ENCODE peak calls at places on chromosome X, in seven cellular contexts. V, N, H, Q, E, X and U are unnamed samples.

GRCh38 chrX:136193771-136194170 is 46.4 kb downstream of the FHL1 start:
- DNase-seq in V (no peak), N (no peak), H (no peak), Q (no peak), E (no peak), X (no peak), U (no peak)

GRCh38 chrX:140510895-140511295 is 6.0 kb upstream of the SOX3 start:
- DNase-seq in V (no peak), N (no peak), H (no peak), Q (no peak), E (no peak), X (no peak), U (no peak)

GRCh38 chrX:38879631-38880220 is 78.5 kb downstream of the MID1IP1 start:
- DNase-seq in V (no peak), N (no peak), H (no peak), Q (no peak), E (no peak), X (no peak), U (no peak)

GRCh38 chrX:119646515-119646914 is 40.3 kb upstream of the NKRF start:
- DNase-seq in V (no peak), N (no peak), H (no peak), Q (no peak), E (no peak), X (no peak), U (no peak)

GRCh38 chrX:108270739-108271396 is 167.4 kb downstream of the COL4A6 start:
- DNase-seq in V (no peak), N (no peak), H (no peak), Q (peak), E (no peak), X (no peak), U (no peak)

GRCh38 chrX:24561121-24561520 is 86.0 kb downstream of the PCYT1B start:
- DNase-seq in V (no peak), N (no peak), H (no peak), Q (peak), E (no peak), X (peak), U (no peak)

GRCh38 chrX:24498181-24498580 is 33.1 kb downstream of the PDK3 start:
- DNase-seq in V (no peak), N (no peak), H (no peak), Q (peak), E (peak), X (no peak), U (no peak)

GRCh38 chrX:108415891-108416290 is 22.3 kb downstream of the COL4A6 start:
- DNase-seq in V (no peak), N (no peak), H (no peak), Q (peak), E (no peak), X (no peak), U (no peak)

GRCh38 chrX:22310779-22311178 is 38.1 kb downstream of the CBLL2 start:
- DNase-seq in V (no peak), N (no peak), H (no peak), Q (peak), E (no peak), X (no peak), U (no peak)

GRCh38 chrX:104156630-104157529 is at the start of gene SLC25A53:
- DNase-seq in V (peak), N (peak), H (peak), Q (peak), E (peak), X (peak), U (peak)

GRCh38 chrX:139758809-139759208 is 50.8 kb upstream of the MCF2 start:
- DNase-seq in V (no peak), N (no peak), H (no peak), Q (no peak), E (no peak), X (no peak), U (no peak)

GRCh38 chrX:30196322-30196721 is 19.0 kb upstream of the MAGEB2 start:
- DNase-seq in V (no peak), N (no peak), H (no peak), Q (peak), E (no peak), X (peak), U (no peak)

GRCh38 chrX:135295238-135295943 is 13.9 kb upstream of the ETDC start:
- DNase-seq in V (peak), N (no peak), H (peak), Q (peak), E (peak), X (no peak), U (no peak)

GRCh38 chrX:103356897-103357296 is 591 bp downstream of the TCEAL9 start:
- DNase-seq in V (no peak), N (no peak), H (no peak), Q (no peak), E (peak), X (no peak), U (no peak)

GRCh38 chrX:45849261-45849660 is 648.6 kb upstream of the DIPK2B start:
- DNase-seq in V (no peak), N (peak), H (no peak), Q (peak), E (no peak), X (peak), U (no peak)

GRCh38 chrX:53713987-53714579 is 27.6 kb upstream of the HUWE1 start:
- DNase-seq in V (no peak), N (no peak), H (no peak), Q (no peak), E (no peak), X (no peak), U (no peak)

GRCh38 chrX:9786839-9787635 is 808 bp downstream of the SHROOM2 start:
- DNase-seq in V (no peak), N (peak), H (no peak), Q (no peak), E (peak), X (no peak), U (no peak)

GRCh38 chrX:44975666-44976263 is 102.8 kb downstream of the KDM6A start:
- DNase-seq in V (no peak), N (no peak), H (no peak), Q (no peak), E (no peak), X (no peak), U (no peak)

GRCh38 chrX:26851981-26852380 is 611.2 kb downstream of the PPP4R3C start:
- DNase-seq in V (no peak), N (no peak), H (no peak), Q (peak), E (no peak), X (peak), U (no peak)

GRCh38 chrX:129091097-129091496 is 432.2 kb downstream of the SMARCA1 start:
- DNase-seq in V (no peak), N (no peak), H (no peak), Q (no peak), E (no peak), X (no peak), U (no peak)

GRCh38 chrX:21723097-21723496 is 34.8 kb downstream of the SMPX start:
- DNase-seq in V (no peak), N (no peak), H (no peak), Q (no peak), E (no peak), X (no peak), U (no peak)

GRCh38 chrX:6226053-6226645 is 2.5 kb downstream of the NLGN4X start:
- DNase-seq in V (no peak), N (no peak), H (peak), Q (no peak), E (no peak), X (no peak), U (no peak)

GRCh38 chrX:79592259-79592658 is 225.1 kb upstream of the ITM2A start:
- DNase-seq in V (no peak), N (no peak), H (no peak), Q (no peak), E (no peak), X (no peak), U (no peak)

GRCh38 chrX:19513383-19513782 is 1.9 kb downstream of the MAP3K15 start:
- DNase-seq in V (no peak), N (no peak), H (no peak), Q (no peak), E (peak), X (no peak), U (no peak)

GRCh38 chrX:24054182-24055042 is at the start of gene EIF2S3:
- DNase-seq in V (peak), N (peak), H (peak), Q (peak), E (peak), X (peak), U (peak)

GRCh38 chrX:54043084-54043483 is 1.2 kb downstream of the PHF8 start:
- DNase-seq in V (no peak), N (no peak), H (no peak), Q (no peak), E (no peak), X (no peak), U (no peak)

GRCh38 chrX:106791495-106791894 is 11.0 kb upstream of the TBC1D8B start:
- DNase-seq in V (no peak), N (no peak), H (no peak), Q (peak), E (no peak), X (no peak), U (no peak)

GRCh38 chrX:87064522-87064921 is 453.1 kb upstream of the KLHL4 start:
- DNase-seq in V (no peak), N (no peak), H (no peak), Q (no peak), E (no peak), X (no peak), U (no peak)

GRCh38 chrX:148223361-148223760 is 242.2 kb downstream of the FMR1NB start:
- DNase-seq in V (no peak), N (no peak), H (no peak), Q (no peak), E (no peak), X (no peak), U (no peak)
- TF ChIP-seq CTCF in V (no peak), N (no peak), H (no peak), Q (no peak), E (no peak), X (no peak), U (no peak)

GRCh38 chrX:47539860-47540259 is 21.1 kb upstream of the ARAF start:
- DNase-seq in V (no peak), N (no peak), H (no peak), Q (no peak), E (no peak), X (no peak), U (no peak)

GRCh38 chrX:47543496-47543895 is 17.5 kb upstream of the ARAF start:
- DNase-seq in V (no peak), N (no peak), H (no peak), Q (no peak), E (no peak), X (no peak), U (no peak)

DNA sequence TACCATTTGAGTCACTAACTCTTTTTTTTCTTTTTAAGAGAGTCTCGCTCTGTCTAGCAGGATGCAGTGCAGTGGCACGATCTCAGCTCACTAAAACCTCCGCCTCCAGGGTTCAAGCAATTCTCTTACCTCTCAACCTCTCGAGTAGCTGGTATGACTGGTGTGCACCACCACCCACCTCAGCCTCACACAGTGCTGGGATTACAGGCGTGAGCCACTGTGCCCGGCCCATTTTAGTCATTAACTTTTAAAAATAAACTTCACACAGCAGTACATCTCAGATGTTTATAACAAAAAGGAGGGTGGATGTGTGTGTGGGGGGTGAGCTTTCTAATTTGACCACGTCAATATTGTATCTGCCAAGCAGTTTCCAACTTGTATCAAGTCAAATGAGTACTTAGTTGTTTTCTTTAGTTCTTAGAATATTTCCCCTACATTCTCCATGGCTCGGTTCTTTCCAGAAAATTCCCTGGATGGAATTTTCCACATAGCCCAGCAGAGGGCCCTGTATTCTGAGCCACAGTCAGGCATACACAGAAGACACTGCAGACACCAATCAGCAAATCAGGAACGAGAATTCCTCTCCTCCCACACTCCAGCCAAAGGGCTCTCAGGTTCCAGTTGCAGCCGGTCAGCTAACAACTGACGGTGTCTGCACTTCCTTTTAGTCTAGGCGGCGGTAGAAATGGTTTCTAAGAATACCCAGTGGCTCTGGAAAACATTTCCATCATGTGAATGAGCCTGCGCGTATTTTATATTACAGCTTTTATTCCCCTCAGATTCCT is 20.1 kb upstream of the ARAF start:
- DNase-seq in V (no peak), N (peak), H (no peak), Q (peak), E (peak), X (peak), U (no peak)
- TF ChIP-seq CTCF in V (no peak), N (peak), H (no peak), Q (peak), E (peak), X (peak), U (peak)

GRCh38 chrX:125205084-125205917 is 114.4 kb upstream of the TEX13C start:
- DNase-seq in V (no peak), N (no peak), H (peak), Q (no peak), E (peak), X (no peak), U (no peak)
- TF ChIP-seq CTCF in V (no peak), N (no peak), H (no peak), Q (no peak), E (no peak), X (no peak), U (no peak)

GRCh38 chrX:153602621-153603020 is 3.7 kb upstream of the CCNQ start:
- DNase-seq in V (no peak), N (no peak), H (no peak), Q (no peak), E (no peak), X (no peak), U (no peak)
- TF ChIP-seq CTCF in V (no peak), N (no peak), H (no peak), Q (no peak), E (no peak), X (no peak), U (no peak)

GRCh38 chrX:16651422-16651821 is 1.5 kb downstream of the S100G start:
- DNase-seq in V (no peak), N (no peak), H (no peak), Q (no peak), E (no peak), X (no peak), U (no peak)
- TF ChIP-seq CTCF in V (no peak), N (no peak), H (no peak), Q (no peak), E (no peak), X (no peak), U (no peak)